ENCODE peak calls at places on chromosomes 2 and 18, in six cellular contexts. One of them, this sample, is unnamed.
A peak's percentile ranks its signal among the peaks of the same experiment; 100 is the strongest.

GRCh38 chr2:140988597-140988996 is 1142.2 kb downstream of the LRP1B start:
- DNase-seq in NCI-H2171: no peak
- DNase-seq in ELF-1: no peak
- DNase-seq in MCF 10A: peak; percentile 21
- DNase-seq in GM12864: no peak
- DNase-seq in CD4-positive, alpha-beta memory T cell: no peak
- DNase-seq in this sample: no peak

GRCh38 chr2:78992451-78992806 is 33.1 kb upstream of the REG3G start:
- DNase-seq in ELF-1: peak; percentile 59
- DNase-seq in GM12864: no peak
- DNase-seq in NCI-H2171: no peak
- DNase-seq in MCF 10A: no peak
- DNase-seq in CD4-positive, alpha-beta memory T cell: no peak
- DNase-seq in this sample: peak; percentile 80

GRCh38 chr2:11688222-11689069 is 18.5 kb upstream of the NTSR2 start:
- DNase-seq in ELF-1: peak; percentile 90
- DNase-seq in GM12864: no peak
- DNase-seq in NCI-H2171: no peak
- DNase-seq in CD4-positive, alpha-beta memory T cell: peak; percentile 74
- DNase-seq in MCF 10A: peak; percentile 81
- DNase-seq in this sample: peak; percentile 91

GRCh38 chr2:32264422-32265149 is at the start of gene NLRC4:
- DNase-seq in MCF 10A: no peak
- DNase-seq in CD4-positive, alpha-beta memory T cell: no peak
- DNase-seq in NCI-H2171: no peak
- DNase-seq in GM12864: peak; percentile 62
- DNase-seq in ELF-1: no peak
- DNase-seq in this sample: no peak

GRCh38 chr2:110993557-110994231 is 127.0 kb upstream of the BCL2L11 start:
- DNase-seq in CD4-positive, alpha-beta memory T cell: no peak
- DNase-seq in ELF-1: no peak
- DNase-seq in GM12864: no peak
- DNase-seq in MCF 10A: peak; percentile 56
- DNase-seq in NCI-H2171: no peak
- DNase-seq in this sample: no peak

GRCh38 chr2:240425236-240425615 is 10.2 kb upstream of the GPC1 start:
- DNase-seq in MCF 10A: no peak
- DNase-seq in GM12864: no peak
- DNase-seq in NCI-H2171: no peak
- DNase-seq in CD4-positive, alpha-beta memory T cell: no peak
- DNase-seq in ELF-1: no peak
- DNase-seq in this sample: no peak

GRCh38 chr2:140734992-140735391 is 1395.8 kb downstream of the LRP1B start:
- DNase-seq in CD4-positive, alpha-beta memory T cell: no peak
- DNase-seq in ELF-1: no peak
- DNase-seq in MCF 10A: peak; percentile 1
- DNase-seq in GM12864: no peak
- DNase-seq in NCI-H2171: no peak
- DNase-seq in this sample: no peak

GRCh38 chr18:10930078-10930477 is 219.3 kb downstream of the PIEZO2 start:
- DNase-seq in ELF-1: peak; percentile 18
- DNase-seq in GM12864: no peak
- DNase-seq in MCF 10A: no peak
- DNase-seq in NCI-H2171: no peak
- DNase-seq in CD4-positive, alpha-beta memory T cell: no peak
- DNase-seq in this sample: peak; percentile 16

GRCh38 chr18:77208969-77209368 is 40.7 kb upstream of the GALR1 start:
- DNase-seq in CD4-positive, alpha-beta memory T cell: peak; percentile 53
- DNase-seq in NCI-H2171: no peak
- DNase-seq in ELF-1: no peak
- DNase-seq in GM12864: peak; percentile 47
- DNase-seq in MCF 10A: peak; percentile 45
- DNase-seq in this sample: no peak

GRCh38 chr2:7773362-7773973 is 856.3 kb downstream of the RNF144A start:
- DNase-seq in MCF 10A: peak; percentile 89
- DNase-seq in GM12864: peak; percentile 64
- DNase-seq in ELF-1: no peak
- DNase-seq in CD4-positive, alpha-beta memory T cell: no peak
- DNase-seq in NCI-H2171: no peak
- DNase-seq in this sample: no peak

GRCh38 chr2:65055427-65056214 is 595 bp upstream of the CEP68 start:
- DNase-seq in ELF-1: peak; percentile 32
- DNase-seq in CD4-positive, alpha-beta memory T cell: no peak
- DNase-seq in MCF 10A: no peak
- DNase-seq in NCI-H2171: peak; percentile 68
- DNase-seq in GM12864: no peak
- DNase-seq in this sample: no peak

GRCh38 chr2:9644021-9644420 is 13.2 kb upstream of the YWHAQ start:
- DNase-seq in ELF-1: no peak
- DNase-seq in NCI-H2171: no peak
- DNase-seq in MCF 10A: no peak
- DNase-seq in CD4-positive, alpha-beta memory T cell: no peak
- DNase-seq in GM12864: no peak
- DNase-seq in this sample: no peak

GRCh38 chr2:215358312-215358845 is 46.5 kb downstream of the ATIC start:
- DNase-seq in MCF 10A: no peak
- DNase-seq in NCI-H2171: no peak
- DNase-seq in ELF-1: no peak
- DNase-seq in GM12864: no peak
- DNase-seq in CD4-positive, alpha-beta memory T cell: no peak
- DNase-seq in this sample: no peak

GRCh38 chr18:74645717-74646116 is 48.0 kb downstream of the ZNF407 start:
- DNase-seq in ELF-1: no peak
- DNase-seq in NCI-H2171: no peak
- DNase-seq in MCF 10A: no peak
- DNase-seq in GM12864: no peak
- DNase-seq in CD4-positive, alpha-beta memory T cell: no peak
- DNase-seq in this sample: no peak

GRCh38 chr2:235537587-235537986 is 43.7 kb downstream of the AGAP1 start:
- DNase-seq in GM12864: no peak
- DNase-seq in NCI-H2171: no peak
- DNase-seq in ELF-1: no peak
- DNase-seq in MCF 10A: no peak
- DNase-seq in CD4-positive, alpha-beta memory T cell: no peak
- DNase-seq in this sample: no peak

GRCh38 chr18:24189664-24190346 is 50.9 kb downstream of the CABYR start:
- DNase-seq in MCF 10A: no peak
- DNase-seq in CD4-positive, alpha-beta memory T cell: no peak
- DNase-seq in NCI-H2171: no peak
- DNase-seq in ELF-1: peak; percentile 14
- DNase-seq in GM12864: no peak
- DNase-seq in this sample: peak; percentile 37

GRCh38 chr2:171523969-171524401 is 1.7 kb downstream of the CYBRD1 start:
- DNase-seq in MCF 10A: peak; percentile 83
- DNase-seq in NCI-H2171: no peak
- DNase-seq in ELF-1: no peak
- DNase-seq in CD4-positive, alpha-beta memory T cell: no peak
- DNase-seq in GM12864: no peak
- DNase-seq in this sample: peak; percentile 55

GRCh38 chr2:120177011-120177621 is 46.1 kb downstream of the TMEM185B start:
- DNase-seq in ELF-1: no peak
- DNase-seq in CD4-positive, alpha-beta memory T cell: peak; percentile 86
- DNase-seq in MCF 10A: peak; percentile 40
- DNase-seq in NCI-H2171: no peak
- DNase-seq in GM12864: peak; percentile 91
- DNase-seq in this sample: peak; percentile 46

GRCh38 chr2:240319855-240320560 is 115.5 kb upstream of the GPC1 start:
- DNase-seq in CD4-positive, alpha-beta memory T cell: no peak
- DNase-seq in GM12864: no peak
- DNase-seq in NCI-H2171: no peak
- DNase-seq in ELF-1: peak; percentile 64
- DNase-seq in MCF 10A: peak; percentile 83
- DNase-seq in this sample: no peak

GRCh38 chr18:79508565-79509535 is 113.1 kb downstream of the NFATC1 start:
- DNase-seq in CD4-positive, alpha-beta memory T cell: no peak
- DNase-seq in ELF-1: no peak
- DNase-seq in GM12864: no peak
- DNase-seq in MCF 10A: no peak
- DNase-seq in NCI-H2171: no peak
- DNase-seq in this sample: no peak

GRCh38 chr2:110731064-110731463 is 1.3 kb upstream of the ACOXL start:
- DNase-seq in NCI-H2171: no peak
- DNase-seq in CD4-positive, alpha-beta memory T cell: no peak
- DNase-seq in MCF 10A: no peak
- DNase-seq in ELF-1: no peak
- DNase-seq in GM12864: no peak
- DNase-seq in this sample: no peak

GRCh38 chr2:75102011-75102410 is 97.3 kb downstream of the TACR1 start:
- DNase-seq in CD4-positive, alpha-beta memory T cell: no peak
- DNase-seq in ELF-1: no peak
- DNase-seq in GM12864: no peak
- DNase-seq in NCI-H2171: no peak
- DNase-seq in MCF 10A: no peak
- DNase-seq in this sample: no peak

GRCh38 chr2:59151805-59152204 is 910.7 kb upstream of the FANCL start:
- DNase-seq in CD4-positive, alpha-beta memory T cell: no peak
- DNase-seq in NCI-H2171: no peak
- DNase-seq in ELF-1: no peak
- DNase-seq in MCF 10A: no peak
- DNase-seq in GM12864: no peak
- DNase-seq in this sample: no peak

GRCh38 chr2:234495076-234495800 is 1.6 kb downstream of the ARL4C start:
- DNase-seq in CD4-positive, alpha-beta memory T cell: no peak
- DNase-seq in NCI-H2171: no peak
- DNase-seq in GM12864: no peak
- DNase-seq in MCF 10A: no peak
- DNase-seq in ELF-1: no peak
- DNase-seq in this sample: peak; percentile 73

GRCh38 chr2:161975813-161976160 is 98.2 kb downstream of the DPP4 start:
- DNase-seq in MCF 10A: no peak
- DNase-seq in GM12864: no peak
- DNase-seq in CD4-positive, alpha-beta memory T cell: no peak
- DNase-seq in ELF-1: no peak
- DNase-seq in NCI-H2171: no peak
- DNase-seq in this sample: no peak

GRCh38 chr2:20130821-20131645 is 79.6 kb upstream of the LAPTM4A start:
- DNase-seq in MCF 10A: no peak
- DNase-seq in ELF-1: no peak
- DNase-seq in NCI-H2171: no peak
- DNase-seq in CD4-positive, alpha-beta memory T cell: no peak
- DNase-seq in GM12864: no peak
- DNase-seq in this sample: no peak

GRCh38 chr2:8632755-8633154 is 49.1 kb upstream of the ID2 start:
- DNase-seq in CD4-positive, alpha-beta memory T cell: no peak
- DNase-seq in ELF-1: no peak
- DNase-seq in NCI-H2171: no peak
- DNase-seq in MCF 10A: no peak
- DNase-seq in GM12864: no peak
- DNase-seq in this sample: no peak

GRCh38 chr2:60972889-60973656 is 44.4 kb upstream of the PEX13 start:
- DNase-seq in NCI-H2171: no peak
- DNase-seq in ELF-1: no peak
- DNase-seq in GM12864: no peak
- DNase-seq in CD4-positive, alpha-beta memory T cell: no peak
- DNase-seq in MCF 10A: no peak
- DNase-seq in this sample: peak; percentile 23

GRCh38 chr2:144379891-144380311 is 140.0 kb downstream of the ZEB2 start:
- DNase-seq in CD4-positive, alpha-beta memory T cell: no peak
- DNase-seq in ELF-1: no peak
- DNase-seq in MCF 10A: no peak
- DNase-seq in GM12864: no peak
- DNase-seq in NCI-H2171: peak; percentile 89
- DNase-seq in this sample: peak; percentile 5

GRCh38 chr2:143071185-143071876 is 57.9 kb upstream of the ARHGAP15 start:
- DNase-seq in GM12864: no peak
- DNase-seq in MCF 10A: peak; percentile 61
- DNase-seq in CD4-positive, alpha-beta memory T cell: no peak
- DNase-seq in ELF-1: no peak
- DNase-seq in NCI-H2171: no peak
- DNase-seq in this sample: no peak

GRCh38 chr2:55965966-55966365 is 42.4 kb upstream of the EFEMP1 start:
- DNase-seq in ELF-1: no peak
- DNase-seq in NCI-H2171: no peak
- DNase-seq in CD4-positive, alpha-beta memory T cell: no peak
- DNase-seq in MCF 10A: no peak
- DNase-seq in GM12864: no peak
- DNase-seq in this sample: no peak

GRCh38 chr18:47265197-47265596 is 13.7 kb upstream of the SKOR2 start:
- DNase-seq in NCI-H2171: no peak
- DNase-seq in MCF 10A: peak; percentile 68
- DNase-seq in ELF-1: no peak
- DNase-seq in GM12864: no peak
- DNase-seq in CD4-positive, alpha-beta memory T cell: no peak
- DNase-seq in this sample: no peak

GRCh38 chr18:23943903-23944624 is 70.5 kb upstream of the TTC39C start:
- DNase-seq in ELF-1: no peak
- DNase-seq in GM12864: no peak
- DNase-seq in MCF 10A: no peak
- DNase-seq in NCI-H2171: no peak
- DNase-seq in CD4-positive, alpha-beta memory T cell: no peak
- DNase-seq in this sample: no peak

This sample was measured in GM23338.